ENCODE peak calls at places on chromosome 21, in four cellular contexts. One of them, this sample, is unnamed.
A peak's percentile ranks its signal among the peaks of the same experiment; 100 is the strongest.

GRCh38 chr21:37784591-37785318 is 131.5 kb downstream of the KCNJ6 start:
- DNase-seq in HCT116: no peak
- DNase-seq in endodermal cell: no peak
- DNase-seq in upper lobe of right lung: no peak
- DNase-seq in this sample: no peak

GRCh38 chr21:26939532-26940181 is 27.2 kb downstream of the ADAMTS5 start:
- DNase-seq in HCT116: no peak
- DNase-seq in endodermal cell: no peak
- DNase-seq in upper lobe of right lung: no peak
- DNase-seq in this sample: no peak

GRCh38 chr21:16870116-16870515 is 642.7 kb upstream of the CXADR start:
- DNase-seq in HCT116: no peak
- DNase-seq in endodermal cell: no peak
- DNase-seq in upper lobe of right lung: no peak
- DNase-seq in this sample: no peak

GRCh38 chr21:32578107-32578691 is 7.1 kb downstream of the TCP10L start:
- DNase-seq in HCT116: peak; percentile 18
- DNase-seq in endodermal cell: peak; percentile 88
- DNase-seq in upper lobe of right lung: no peak
- DNase-seq in this sample: no peak

GRCh38 chr21:41009398-41010177 is 158.4 kb upstream of the BACE2 start:
- DNase-seq in HCT116: no peak
- DNase-seq in endodermal cell: no peak
- DNase-seq in upper lobe of right lung: no peak
- DNase-seq in this sample: no peak

GRCh38 chr21:39788383-39788782 is 43.4 kb downstream of the IGSF5 start:
- DNase-seq in HCT116: peak; percentile 66
- DNase-seq in endodermal cell: peak; percentile 92
- DNase-seq in upper lobe of right lung: peak; percentile 89
- DNase-seq in this sample: peak; percentile 94

GRCh38 chr21:16536661-16537359 is 807.0 kb downstream of the USP25 start:
- DNase-seq in HCT116: no peak
- DNase-seq in endodermal cell: no peak
- DNase-seq in upper lobe of right lung: no peak
- DNase-seq in this sample: no peak

GRCh38 chr21:16082038-16082816 is 352.4 kb downstream of the USP25 start:
- DNase-seq in HCT116: no peak
- DNase-seq in endodermal cell: no peak
- DNase-seq in upper lobe of right lung: no peak
- DNase-seq in this sample: no peak

GRCh38 chr21:44513389-44514217 is 26.4 kb downstream of the KRTAP10-1 start:
- DNase-seq in HCT116: no peak
- DNase-seq in endodermal cell: no peak
- DNase-seq in upper lobe of right lung: no peak
- DNase-seq in this sample: no peak

GRCh38 chr21:39671986-39672385 is 59.2 kb downstream of the B3GALT5 start:
- DNase-seq in HCT116: no peak
- DNase-seq in endodermal cell: peak; percentile 13
- DNase-seq in upper lobe of right lung: no peak
- DNase-seq in this sample: no peak

GRCh38 chr21:37008705-37009104 is 2.2 kb downstream of the RIPPLY3 start:
- DNase-seq in HCT116: no peak
- DNase-seq in endodermal cell: peak; percentile 65
- DNase-seq in upper lobe of right lung: peak; percentile 70
- DNase-seq in this sample: no peak

GRCh38 chr21:29893687-29894086 is 46.1 kb downstream of the GRIK1 start:
- DNase-seq in HCT116: no peak
- DNase-seq in endodermal cell: no peak
- DNase-seq in upper lobe of right lung: peak; percentile 53
- DNase-seq in this sample: no peak

GRCh38 chr21:31248598-31248997 is 95.5 kb downstream of the TIAM1 start:
- DNase-seq in HCT116: no peak
- DNase-seq in endodermal cell: no peak
- DNase-seq in upper lobe of right lung: no peak
- DNase-seq in this sample: no peak

GRCh38 chr21:39726133-39726532 is 18.9 kb upstream of the IGSF5 start:
- DNase-seq in HCT116: no peak
- DNase-seq in endodermal cell: no peak
- DNase-seq in upper lobe of right lung: no peak
- DNase-seq in this sample: no peak

GRCh38 chr21:20662523-20662922 is 335.7 kb upstream of the NCAM2 start:
- DNase-seq in HCT116: no peak
- DNase-seq in endodermal cell: peak; percentile 59
- DNase-seq in upper lobe of right lung: no peak
- DNase-seq in this sample: no peak

GRCh38 chr21:36575306-36575705 is 95.4 kb upstream of the CLDN14 start:
- DNase-seq in HCT116: no peak
- DNase-seq in endodermal cell: no peak
- DNase-seq in upper lobe of right lung: no peak
- DNase-seq in this sample: no peak

GRCh38 chr21:31780944-31781343 is 49.0 kb upstream of the SCAF4 start:
- DNase-seq in HCT116: peak; percentile 47
- DNase-seq in endodermal cell: no peak
- DNase-seq in upper lobe of right lung: no peak
- DNase-seq in this sample: no peak

GRCh38 chr21:26028183-26028582 is 142.4 kb downstream of the APP start:
- DNase-seq in HCT116: no peak
- DNase-seq in endodermal cell: no peak
- DNase-seq in upper lobe of right lung: no peak
- DNase-seq in this sample: no peak

GRCh38 chr21:44360174-44360573 is 6.8 kb downstream of the TRPM2 start:
- DNase-seq in HCT116: no peak
- DNase-seq in endodermal cell: no peak
- DNase-seq in upper lobe of right lung: no peak
- DNase-seq in this sample: no peak

GRCh38 chr21:39616373-39616772 is 3.6 kb downstream of the B3GALT5 start:
- DNase-seq in HCT116: no peak
- DNase-seq in endodermal cell: no peak
- DNase-seq in upper lobe of right lung: no peak
- DNase-seq in this sample: no peak

GRCh38 chr21:35044128-35044527 is 5.0 kb downstream of the RUNX1 start:
- DNase-seq in HCT116: no peak
- DNase-seq in endodermal cell: no peak
- DNase-seq in upper lobe of right lung: no peak
- DNase-seq in this sample: peak; percentile 39

GRCh38 chr21:35045539-35046222 is 3.4 kb downstream of the RUNX1 start:
- DNase-seq in HCT116: no peak
- DNase-seq in endodermal cell: no peak
- DNase-seq in upper lobe of right lung: no peak
- DNase-seq in this sample: peak; percentile 75

GRCh38 chr21:35044770-35045538 is 4.1 kb downstream of the RUNX1 start:
- DNase-seq in HCT116: no peak
- DNase-seq in endodermal cell: no peak
- DNase-seq in upper lobe of right lung: no peak
- DNase-seq in this sample: peak; percentile 86

GRCh38 chr21:35041122-35041521 is 8.0 kb downstream of the RUNX1 start:
- DNase-seq in HCT116: no peak
- DNase-seq in endodermal cell: no peak
- DNase-seq in upper lobe of right lung: no peak
- DNase-seq in this sample: no peak

DNA sequence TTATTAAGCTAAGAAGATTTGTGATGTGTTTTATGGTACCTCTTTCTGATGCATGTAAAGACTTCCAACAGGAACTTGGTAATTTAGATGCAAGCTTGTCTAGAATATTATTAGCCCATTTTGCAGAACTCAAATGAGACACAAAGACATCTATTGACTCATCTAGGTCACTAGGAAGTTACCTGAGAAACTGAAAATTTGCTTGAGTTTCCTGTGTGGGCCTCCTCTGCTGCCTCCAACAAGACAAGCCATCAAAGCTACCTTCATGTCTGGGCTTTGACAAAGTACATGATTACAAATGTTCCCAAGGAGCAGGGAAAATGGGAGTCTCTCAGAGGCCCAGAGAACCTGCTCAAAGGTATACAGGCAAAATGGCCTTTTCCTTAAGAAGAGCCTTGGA is 5.6 kb downstream of the RUNX1 start:
- DNase-seq in HCT116: no peak
- DNase-seq in endodermal cell: no peak
- DNase-seq in upper lobe of right lung: no peak
- DNase-seq in this sample: no peak
- H3K4me1 ChIP-seq in HCT116: peaks cover 24% of the 10 kb centered on the region
- H3K4me1 ChIP-seq in endodermal cell: no peaks in the 10 kb centered on the region
- H3K4me1 ChIP-seq in upper lobe of right lung: peaks cover 23% of the 10 kb centered on the region
- H3K4me1 ChIP-seq in this sample: peaks cover 17% of the 10 kb centered on the region

GRCh38 chr21:15000076-15000475 is 64.7 kb downstream of the NRIP1 start:
- DNase-seq in HCT116: no peak
- DNase-seq in endodermal cell: no peak
- DNase-seq in upper lobe of right lung: no peak
- DNase-seq in this sample: no peak
- H3K4me1 ChIP-seq in HCT116: peaks cover 5% of the 10 kb centered on the region
- H3K4me1 ChIP-seq in endodermal cell: peaks cover 4% of the 10 kb centered on the region
- H3K4me1 ChIP-seq in upper lobe of right lung: peaks cover 12% of the 10 kb centered on the region
- H3K4me1 ChIP-seq in this sample: peaks cover 59% of the 10 kb centered on the region

DNA sequence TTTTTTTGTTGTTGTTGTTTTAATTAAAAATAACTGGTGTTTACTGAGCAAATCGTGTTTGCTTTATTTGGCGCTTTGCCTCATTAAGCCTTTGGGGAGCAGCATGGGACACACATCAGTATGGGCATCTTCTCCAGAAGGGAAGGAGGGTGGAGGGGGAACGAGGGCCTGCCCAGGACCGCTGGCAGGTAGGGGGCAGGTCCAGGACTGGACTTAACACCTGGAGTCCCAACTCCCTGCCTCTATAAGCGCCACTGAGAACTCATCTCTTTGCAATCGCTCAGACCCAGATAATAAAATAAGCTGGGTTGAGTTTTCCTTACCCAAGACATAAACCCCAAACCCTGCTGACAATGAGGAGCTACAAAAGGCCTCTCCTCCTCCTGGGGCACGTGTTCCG is 15.1 kb downstream of the ABCG1 start:
- DNase-seq in HCT116: no peak
- DNase-seq in endodermal cell: no peak
- DNase-seq in upper lobe of right lung: no peak
- DNase-seq in this sample: no peak
- H3K4me1 ChIP-seq in HCT116: peaks cover 33% of the 10 kb centered on the region
- H3K4me1 ChIP-seq in endodermal cell: peaks cover 7% of the 10 kb centered on the region
- H3K4me1 ChIP-seq in upper lobe of right lung: peaks cover 88% of the 10 kb centered on the region
- H3K4me1 ChIP-seq in this sample: peaks cover 78% of the 10 kb centered on the region

DNA sequence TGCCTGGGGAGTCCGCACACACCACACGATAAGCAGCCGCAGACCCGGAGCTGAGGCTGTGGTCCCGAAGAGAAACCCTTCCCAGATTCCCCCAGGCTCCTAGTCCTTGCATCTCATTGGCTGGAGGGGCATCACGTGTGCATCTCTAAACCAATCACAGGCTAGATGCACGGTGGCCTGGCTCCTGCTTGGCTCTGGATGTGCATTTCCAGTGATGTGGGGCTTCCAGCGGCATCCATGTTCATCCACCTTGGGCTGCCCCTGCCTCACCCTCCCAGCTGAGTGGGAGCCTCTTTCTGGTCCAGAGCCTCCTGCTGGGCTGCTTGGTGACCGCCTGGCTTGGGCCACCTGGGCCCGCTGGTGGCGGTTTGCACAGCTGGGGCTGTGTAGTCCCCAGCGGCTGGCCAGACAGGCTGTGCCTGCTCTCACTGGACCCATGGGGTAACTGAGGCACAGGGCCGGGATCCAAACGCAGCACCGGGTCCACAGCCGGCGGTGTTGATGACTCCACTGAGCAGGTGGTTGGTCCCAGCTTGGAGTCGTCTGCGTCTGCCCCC is 41.1 kb downstream of the COL6A1 start:
- DNase-seq in HCT116: no peak
- DNase-seq in endodermal cell: no peak
- DNase-seq in upper lobe of right lung: no peak
- DNase-seq in this sample: no peak
- H3K4me1 ChIP-seq in HCT116: no peaks in the 10 kb centered on the region
- H3K4me1 ChIP-seq in endodermal cell: no peaks in the 10 kb centered on the region
- H3K4me1 ChIP-seq in upper lobe of right lung: peaks cover 6% of the 10 kb centered on the region
- H3K4me1 ChIP-seq in this sample: peaks cover 27% of the 10 kb centered on the region

DNA sequence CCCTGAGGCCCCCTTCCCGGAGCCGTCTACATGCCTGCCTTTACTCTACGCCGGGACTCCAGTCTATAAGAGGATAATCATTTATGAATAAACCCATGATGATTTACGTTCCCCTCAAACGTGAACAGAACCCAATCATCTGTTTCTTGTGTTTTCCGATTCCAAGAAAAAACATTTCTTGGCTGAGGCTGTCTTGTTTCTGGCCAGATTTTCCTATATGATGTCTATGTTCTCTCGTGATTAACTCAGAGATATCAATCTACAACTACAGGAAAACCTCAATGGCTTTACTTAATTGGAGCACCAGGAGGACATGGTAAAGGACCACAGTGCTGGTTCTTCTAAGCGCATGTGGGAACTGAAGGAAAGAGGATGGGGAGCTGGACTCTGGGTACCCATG is 22.3 kb downstream of the RCAN1 start:
- DNase-seq in HCT116: no peak
- DNase-seq in endodermal cell: no peak
- DNase-seq in upper lobe of right lung: no peak
- DNase-seq in this sample: no peak
- H3K4me1 ChIP-seq in HCT116: no peaks in the 10 kb centered on the region
- H3K4me1 ChIP-seq in endodermal cell: peaks cover 4% of the 10 kb centered on the region
- H3K4me1 ChIP-seq in upper lobe of right lung: peaks cover 18% of the 10 kb centered on the region
- H3K4me1 ChIP-seq in this sample: peaks cover 62% of the 10 kb centered on the region

GRCh38 chr21:43192501-43193081 is 23.8 kb downstream of the CRYAA start:
- DNase-seq in HCT116: no peak
- DNase-seq in endodermal cell: no peak
- DNase-seq in upper lobe of right lung: peak; percentile 44
- DNase-seq in this sample: no peak
- H3K4me1 ChIP-seq in HCT116: no peaks in the 10 kb centered on the region
- H3K4me1 ChIP-seq in endodermal cell: no peaks in the 10 kb centered on the region
- H3K4me1 ChIP-seq in upper lobe of right lung: peaks cover 15% of the 10 kb centered on the region
- H3K4me1 ChIP-seq in this sample: peaks cover 36% of the 10 kb centered on the region

This sample was measured in esophagus muscularis mucosa.